ENCODE peak calls at places on chromosomes 4 and X, in six cellular contexts. M is coronary artery; L is uterus; Y is hepatocyte; G is CD8-positive, alpha-beta memory T cell; W is body of pancreas. D is an unnamed sample.

GRCh38 chr4:186727149-186727976 is 3.7 kb upstream of the FAT1 start:
- DNase-seq in M (no peak), L (no peak), Y (no peak), G (no peak), W (no peak), D (no peak)

GRCh38 chr4:37892641-37893040 is 1.8 kb downstream of the TBC1D1 start:
- DNase-seq in M (no peak), L (no peak), Y (no peak), G (peak), W (no peak), D (no peak)

GRCh38 chrX:31320740-31321139 is 248.9 kb upstream of the FTHL17 start:
- DNase-seq in M (no peak), L (no peak), Y (no peak), G (no peak), W (no peak), D (no peak)

GRCh38 chrX:83019258-83019657 is 488.8 kb upstream of the POU3F4 start:
- DNase-seq in M (no peak), L (no peak), Y (no peak), G (no peak), W (no peak), D (no peak)

GRCh38 chr4:48137766-48138349 is 3.8 kb upstream of the TXK start:
- DNase-seq in M (no peak), L (no peak), Y (no peak), G (no peak), W (no peak), D (no peak)

GRCh38 chrX:41303013-41303412 is 30.9 kb upstream of the DDX3X start:
- DNase-seq in M (no peak), L (no peak), Y (no peak), G (no peak), W (no peak), D (no peak)

GRCh38 chr4:11130195-11130975 is 298.3 kb downstream of the HS3ST1 start:
- DNase-seq in M (no peak), L (no peak), Y (no peak), G (no peak), W (no peak), D (no peak)

GRCh38 chr4:152719856-152720556 is 40.2 kb upstream of the TMEM154 start:
- DNase-seq in M (no peak), L (no peak), Y (no peak), G (no peak), W (no peak), D (no peak)

GRCh38 chr4:82372502-82372873 is 1.3 kb downstream of the HNRNPD start:
- DNase-seq in M (no peak), L (no peak), Y (peak), G (peak), W (peak), D (peak)

GRCh38 chr4:122650148-122650547 is 29.3 kb upstream of the IL21 start:
- DNase-seq in M (no peak), L (no peak), Y (no peak), G (no peak), W (no peak), D (no peak)

GRCh38 chr4:90187148-90187884 is 60.1 kb downstream of the CCSER1 start:
- DNase-seq in M (no peak), L (no peak), Y (no peak), G (no peak), W (no peak), D (no peak)

GRCh38 chr4:82553020-82553419 is 8.8 kb downstream of the TMEM150C start:
- DNase-seq in M (no peak), L (no peak), Y (no peak), G (no peak), W (no peak), D (no peak)

GRCh38 chr4:1874207-1874606 is 3.0 kb downstream of the NSD2 start:
- DNase-seq in M (no peak), L (no peak), Y (no peak), G (no peak), W (no peak), D (no peak)

DNA sequence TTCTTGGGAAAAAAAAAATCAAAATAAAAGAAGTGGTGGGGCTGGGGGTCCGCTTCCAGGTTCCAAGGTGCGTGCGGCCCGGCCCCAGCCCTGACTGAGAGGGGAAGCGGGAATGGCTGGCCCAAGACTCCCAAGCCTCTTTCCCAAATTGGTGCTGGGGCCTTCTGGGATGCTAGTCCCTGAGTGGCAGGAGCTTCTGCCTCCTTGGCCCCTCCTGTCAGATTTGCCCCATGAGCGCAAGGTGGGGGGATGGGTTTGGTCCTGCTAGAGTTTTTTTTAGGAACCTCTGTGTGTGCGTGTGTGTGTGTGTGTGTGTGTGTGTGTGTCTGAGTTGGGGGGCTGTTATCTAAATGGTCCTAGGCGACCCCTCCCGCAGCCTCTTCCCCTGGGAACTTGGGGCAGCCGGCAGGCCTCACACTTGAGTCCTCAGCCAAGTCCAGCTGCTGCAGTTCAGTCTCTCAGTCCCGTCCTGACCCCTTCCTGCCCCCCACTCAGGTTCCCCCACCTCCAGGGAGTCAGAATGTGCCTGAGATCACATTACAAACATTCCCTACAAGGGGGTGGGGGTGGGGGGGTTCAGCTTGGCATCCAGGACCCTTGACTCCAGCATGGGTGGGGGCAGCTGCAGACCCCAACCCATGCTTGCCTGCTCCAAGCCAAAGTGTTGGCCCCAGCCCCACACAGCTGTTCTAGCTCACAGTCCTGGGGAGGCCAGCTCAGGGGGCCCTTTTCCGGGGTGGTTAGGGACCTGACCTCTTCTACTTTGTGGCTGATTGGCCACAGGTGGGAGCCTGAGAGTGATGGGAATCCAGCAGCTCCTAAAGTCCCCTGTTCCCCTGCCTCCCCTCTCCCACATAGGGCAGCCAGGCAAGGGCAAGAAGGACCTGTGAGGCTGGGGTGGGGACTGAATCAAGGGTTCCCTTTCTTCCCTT is 4.0 kb downstream of the EFNB1 start:
- DNase-seq in M (peak), L (peak), Y (no peak), G (no peak), W (no peak), D (no peak)
- H3K27ac ChIP-seq in M (no peak), L (peak), Y (no peak), G (no peak), W (no peak), D (no peak)

GRCh38 chrX:123713434-123713833 is 19.4 kb downstream of the THOC2 start:
- DNase-seq in M (no peak), L (no peak), Y (no peak), G (no peak), W (no peak), D (no peak)
- H3K27ac ChIP-seq in M (no peak), L (no peak), Y (no peak), G (no peak), W (no peak), D (no peak)

DNA sequence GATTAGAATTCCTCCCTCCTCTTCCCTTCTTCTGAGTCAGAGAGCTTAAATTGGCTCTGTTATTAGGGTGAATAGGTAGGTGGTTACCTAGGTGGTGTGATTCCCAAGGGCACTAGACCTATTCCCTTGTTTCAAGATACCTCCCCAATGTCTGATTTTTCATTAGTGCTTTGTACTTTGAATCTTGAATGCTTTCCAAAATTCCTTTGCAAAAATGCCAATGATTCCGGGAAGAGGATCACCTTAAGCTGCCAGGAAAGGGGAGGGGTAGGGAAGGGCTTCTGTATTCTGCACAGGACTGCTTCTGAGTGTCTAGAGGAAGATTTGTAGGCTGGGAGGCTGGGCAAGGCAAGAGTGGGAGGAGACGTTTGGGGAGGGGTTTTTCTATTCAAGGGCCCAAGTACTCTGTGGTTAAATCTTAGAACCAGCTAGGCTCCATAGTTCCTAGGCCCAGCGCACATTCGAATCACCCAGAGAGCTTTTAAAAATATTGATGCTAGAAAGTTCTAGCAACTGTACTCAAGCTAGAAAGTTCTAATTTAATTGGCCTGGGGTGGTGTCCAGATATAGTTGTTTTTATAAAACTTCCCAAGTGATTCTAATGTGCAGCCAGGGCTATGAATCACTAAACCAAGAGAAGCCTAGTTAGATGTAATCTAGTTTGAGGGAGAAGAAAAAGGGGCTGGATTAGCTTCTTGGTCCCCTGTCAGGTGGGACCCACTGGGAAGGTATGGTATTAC is 24.2 kb upstream of the MSN start:
- DNase-seq in M (no peak), L (no peak), Y (no peak), G (no peak), W (no peak), D (no peak)
- H3K27ac ChIP-seq in M (peak), L (peak), Y (no peak), G (no peak), W (peak), D (no peak)

DNA sequence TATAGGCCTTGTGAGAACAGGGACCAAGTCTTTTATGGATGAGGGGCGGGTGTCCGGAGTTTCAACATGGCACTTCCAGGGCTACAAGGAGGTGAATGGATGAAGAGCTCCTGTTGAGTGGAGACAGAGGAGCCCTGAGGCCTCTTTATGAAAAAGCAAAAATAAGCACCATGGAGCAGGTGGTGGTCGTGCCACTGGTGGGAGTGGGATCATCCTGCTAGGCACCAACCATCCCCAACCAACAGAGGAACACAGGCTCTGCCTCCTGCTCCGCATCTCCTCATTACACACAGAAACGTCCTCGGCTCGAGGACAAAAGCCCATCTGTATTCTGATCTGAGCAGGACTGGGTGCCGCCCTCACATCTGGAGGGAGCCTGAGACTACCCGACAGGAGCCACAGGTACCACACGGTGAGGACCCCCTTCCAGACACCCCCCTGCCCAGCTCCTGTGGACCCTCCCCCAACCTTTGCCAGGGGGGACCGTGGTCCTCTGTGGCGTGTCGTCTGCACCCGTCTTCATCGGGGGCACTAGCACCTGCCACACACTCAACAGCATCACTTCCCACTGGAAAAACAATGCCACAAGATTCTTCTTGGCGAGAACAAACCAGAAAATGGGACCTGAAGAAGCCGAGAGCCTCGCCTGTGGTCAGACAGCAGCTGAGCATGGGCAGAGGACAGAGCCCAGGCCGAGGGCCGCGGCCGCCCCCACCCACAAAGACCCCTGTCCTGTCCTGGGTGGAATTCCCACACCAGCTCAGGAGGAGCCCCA is 3.9 kb upstream of the PDE6B start:
- DNase-seq in M (peak), L (no peak), Y (no peak), G (no peak), W (no peak), D (no peak)
- H3K27ac ChIP-seq in M (no peak), L (no peak), Y (no peak), G (no peak), W (no peak), D (no peak)

GRCh38 chr4:55906323-55906722 is 42.4 kb upstream of the CEP135 start:
- DNase-seq in M (no peak), L (no peak), Y (no peak), G (no peak), W (no peak), D (no peak)
- H3K27ac ChIP-seq in M (no peak), L (no peak), Y (no peak), G (no peak), W (no peak), D (no peak)

DNA sequence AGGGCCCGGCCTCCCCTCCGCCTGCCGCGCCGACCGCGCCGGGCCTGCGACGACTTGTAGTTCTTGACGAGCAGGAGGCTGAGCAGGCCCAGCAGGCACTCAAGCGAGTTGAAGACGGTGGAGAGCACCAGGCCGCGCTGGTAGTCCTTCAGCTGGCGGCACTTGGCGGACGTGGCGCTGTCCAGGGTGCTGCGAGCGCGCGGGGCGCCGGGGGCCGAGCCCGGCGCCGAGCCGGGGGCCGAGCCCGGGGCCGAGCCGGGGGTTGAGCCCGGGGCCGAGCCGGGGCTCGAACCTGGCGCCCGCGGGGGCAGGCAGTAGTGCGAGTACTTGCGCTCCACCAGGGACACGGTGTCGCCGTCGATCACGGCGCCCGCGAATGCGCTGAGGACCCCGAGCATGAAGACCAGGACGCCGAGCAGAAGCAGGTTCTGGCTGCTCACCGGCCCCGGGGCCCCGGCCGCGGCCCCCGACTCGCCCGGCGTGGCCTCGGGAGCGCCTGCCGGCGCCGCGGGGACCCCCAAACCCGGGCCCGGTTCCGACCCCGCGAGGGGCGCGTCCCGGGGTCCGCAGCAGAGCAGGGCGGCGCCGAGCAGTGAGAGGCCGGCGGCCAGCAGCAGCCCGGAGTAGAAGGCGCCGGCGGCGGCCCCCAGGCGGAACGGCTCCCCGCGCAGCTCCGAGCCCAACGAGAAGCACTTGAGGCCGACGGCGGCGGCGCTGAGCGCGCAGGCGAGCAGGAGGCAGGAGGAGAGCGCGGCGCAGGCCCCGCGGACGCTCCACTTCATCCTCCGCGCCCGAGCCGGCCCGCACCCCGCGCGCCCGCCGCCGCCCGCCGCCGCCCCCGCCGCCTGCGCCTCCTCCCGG is 584 bp downstream of the TMEM271 start:
- DNase-seq in M (no peak), L (no peak), Y (peak), G (no peak), W (peak), D (peak)
- H3K27ac ChIP-seq in M (no peak), L (no peak), Y (no peak), G (no peak), W (no peak), D (peak)

GRCh38 chrX:50068293-50068568 is 132.6 kb downstream of the AKAP4 start:
- DNase-seq in M (no peak), L (no peak), Y (no peak), G (no peak), W (no peak), D (no peak)
- H3K27ac ChIP-seq in M (no peak), L (no peak), Y (peak), G (no peak), W (no peak), D (no peak)

GRCh38 chr4:56757821-56758400 is 63.6 kb downstream of the SPINK2 start:
- DNase-seq in M (peak), L (peak), Y (peak), G (peak), W (peak), D (peak)
- H3K27ac ChIP-seq in M (peak), L (no peak), Y (peak), G (peak), W (no peak), D (peak)

GRCh38 chrX:100654256-100654655 is 10.3 kb downstream of the SRPX2 start:
- DNase-seq in M (no peak), L (no peak), Y (peak), G (no peak), W (no peak), D (peak)
- H3K27ac ChIP-seq in M (no peak), L (no peak), Y (no peak), G (no peak), W (no peak), D (peak)